ENCODE peak calls at places on chromosomes 1 and 21, in seven cellular contexts. S is OCI-LY7; N is NCI-H1105; L is activated CD4-positive, alpha-beta T cell treated with anti-CD3 and anti-CD28 coated beads, Interleukin-2, amount 50 U/mL, for 1 hour; O is tibial nerve; W is T follicular helper cell; D is memory B cell. R is an unnamed sample.

GRCh38 chr1:220513834-220514233 is 14.1 kb upstream of the MARK1 start:
- DNase-seq in D (no peak), W (no peak), L (no peak), S (no peak), O (no peak), N (no peak), R (no peak)

GRCh38 chr1:40824591-40825429 is 37.4 kb downstream of the CITED4 start:
- DNase-seq in S (no peak), W (no peak), O (no peak), N (no peak), L (no peak), D (no peak), R (no peak)

GRCh38 chr1:174676856-174677255 is 229.1 kb downstream of the GPR52 start:
- DNase-seq in L (no peak), D (no peak), S (no peak), W (no peak), O (no peak), N (no peak), R (no peak)

GRCh38 chr1:234874291-234875288 is 254.0 kb downstream of the TOMM20 start:
- DNase-seq in S (no peak), N (no peak), W (no peak), D (no peak), L (no peak), O (no peak), R (no peak)

GRCh38 chr1:66542811-66543767 is 9.1 kb downstream of the SGIP1 start:
- DNase-seq in N (peak; percentile 88), L (no peak), D (no peak), O (peak; percentile 47), W (no peak), S (no peak), R (peak; percentile 97)

GRCh38 chr1:31764307-31765040 is at the start of gene ADGRB2:
- DNase-seq in W (peak; percentile 12), D (peak; percentile 53), O (no peak), N (peak; percentile 28), L (no peak), S (peak; percentile 31), R (peak; percentile 79)

GRCh38 chr21:37749132-37749531 is 167.1 kb downstream of the KCNJ6 start:
- DNase-seq in N (no peak), W (no peak), L (no peak), S (no peak), D (no peak), O (no peak), R (no peak)

GRCh38 chr1:168387781-168388760 is 107.4 kb downstream of the TBX19 start:
- DNase-seq in O (no peak), W (no peak), S (no peak), L (no peak), N (no peak), D (no peak), R (no peak)

GRCh38 chr1:171581766-171582165 is 40.3 kb upstream of the MYOCOS start:
- DNase-seq in L (no peak), S (no peak), O (no peak), N (no peak), W (no peak), D (no peak), R (no peak)

GRCh38 chr1:4650486-4650885 is 3.9 kb upstream of the AJAP1 start:
- DNase-seq in O (no peak), D (no peak), W (no peak), N (no peak), L (no peak), S (peak; percentile 71), R (no peak)

GRCh38 chr21:41783476-41784150 is 16.8 kb upstream of the RIPK4 start:
- DNase-seq in S (no peak), N (no peak), L (no peak), W (no peak), O (no peak), D (no peak), R (peak; percentile 94)

GRCh38 chr1:41872074-41872473 is 46.6 kb downstream of the HIVEP3 start:
- DNase-seq in S (no peak), O (no peak), L (no peak), N (no peak), D (no peak), W (no peak), R (no peak)

GRCh38 chr1:97820470-97821188 is 100.2 kb downstream of the DPYD start:
- DNase-seq in D (no peak), L (no peak), W (no peak), N (no peak), S (peak; percentile 37), O (no peak), R (peak; percentile 16)

GRCh38 chr1:60753508-60753907 is 328.9 kb upstream of the NFIA start:
- DNase-seq in O (no peak), D (no peak), W (no peak), L (no peak), S (no peak), N (peak; percentile 88), R (no peak)

GRCh38 chr1:13228343-13228781 is 2.4 kb upstream of the PRAMEF18 start:
- DNase-seq in O (no peak), D (peak; percentile 14), L (peak; percentile 25), W (peak; percentile 7), N (peak; percentile 12), S (peak; percentile 44), R (no peak)

GRCh38 chr1:63868220-63868897 is 94.5 kb downstream of the ROR1 start:
- DNase-seq in S (peak; percentile 24), D (no peak), L (no peak), N (no peak), O (no peak), W (no peak), R (no peak)

GRCh38 chr1:234708700-234709395 is 98.9 kb upstream of the IRF2BP2 start:
- DNase-seq in O (no peak), W (no peak), S (no peak), L (no peak), D (no peak), N (no peak), R (no peak)

GRCh38 chr1:2115008-2115921 is 65.1 kb downstream of the PRKCZ start:
- DNase-seq in W (no peak), D (no peak), N (no peak), L (no peak), S (no peak), O (no peak), R (no peak)

GRCh38 chr1:5648410-5649165 is 343.6 kb downstream of the NPHP4 start:
- DNase-seq in W (no peak), S (peak; percentile 24), N (no peak), L (no peak), D (no peak), O (no peak), R (peak; percentile 30)

GRCh38 chr1:156992215-156992614 is 53.3 kb downstream of the ARHGEF11 start:
- DNase-seq in N (no peak), L (no peak), D (no peak), O (no peak), S (no peak), W (no peak), R (no peak)

GRCh38 chr1:30511563-30512252 is 211.7 kb downstream of the MATN1 start:
- DNase-seq in D (no peak), S (no peak), W (no peak), L (no peak), N (no peak), O (no peak), R (no peak)

GRCh38 chr1:168375901-168376300 is 95.2 kb downstream of the TBX19 start:
- DNase-seq in L (no peak), N (no peak), S (no peak), W (no peak), D (no peak), O (no peak), R (no peak)

GRCh38 chr1:210739627-210740026 is 394.3 kb downstream of the KCNH1 start:
- DNase-seq in N (no peak), D (no peak), W (no peak), S (no peak), O (no peak), L (no peak), R (no peak)

GRCh38 chr1:243642936-243643335 is 207.1 kb downstream of the AKT3 start:
- DNase-seq in L (no peak), W (no peak), S (no peak), N (no peak), O (no peak), D (no peak), R (no peak)

R was measured in NCI-H345.